ENCODE peak calls at places on chromosomes 13 and 19, in five cellular contexts. One of them, this sample, is unnamed.

GRCh38 chr19:42068756-42069571 is 1.0 kb downstream of the GRIK5 start:
- DNase-seq in IMR-90: no peak
- DNase-seq in upper lobe of right lung: no peak
- DNase-seq in choroid plexus epithelial cell: no peak
- DNase-seq in fibroblast of lung: no peak
- DNase-seq in this sample: no peak

GRCh38 chr13:96297360-96297759 is 207.5 kb downstream of the HS6ST3 start:
- DNase-seq in IMR-90: no peak
- DNase-seq in upper lobe of right lung: no peak
- DNase-seq in choroid plexus epithelial cell: no peak
- DNase-seq in fibroblast of lung: no peak
- DNase-seq in this sample: no peak

GRCh38 chr19:19540707-19541515 is 2.8 kb downstream of the CILP2 start:
- DNase-seq in IMR-90: no peak
- DNase-seq in upper lobe of right lung: peak
- DNase-seq in choroid plexus epithelial cell: peak
- DNase-seq in fibroblast of lung: peak
- DNase-seq in this sample: peak

GRCh38 chr19:54179921-54180452 is 7.0 kb upstream of the TMC4 start:
- DNase-seq in IMR-90: peak
- DNase-seq in upper lobe of right lung: no peak
- DNase-seq in choroid plexus epithelial cell: peak
- DNase-seq in fibroblast of lung: peak
- DNase-seq in this sample: no peak

GRCh38 chr13:81986308-81986707 is 1645.4 kb upstream of the SPRY2 start:
- DNase-seq in IMR-90: no peak
- DNase-seq in upper lobe of right lung: no peak
- DNase-seq in choroid plexus epithelial cell: no peak
- DNase-seq in fibroblast of lung: no peak
- DNase-seq in this sample: no peak

GRCh38 chr19:11905928-11906327 is 18.3 kb downstream of the ZNF69 start:
- DNase-seq in IMR-90: no peak
- DNase-seq in upper lobe of right lung: no peak
- DNase-seq in choroid plexus epithelial cell: no peak
- DNase-seq in fibroblast of lung: no peak
- DNase-seq in this sample: no peak

GRCh38 chr13:39462906-39463305 is 140.1 kb downstream of the LHFPL6 start:
- DNase-seq in IMR-90: no peak
- DNase-seq in upper lobe of right lung: no peak
- DNase-seq in choroid plexus epithelial cell: no peak
- DNase-seq in fibroblast of lung: no peak
- DNase-seq in this sample: no peak

GRCh38 chr13:48500652-48501197 is 32.2 kb downstream of the RCBTB2 start:
- DNase-seq in IMR-90: peak
- DNase-seq in upper lobe of right lung: no peak
- DNase-seq in choroid plexus epithelial cell: peak
- DNase-seq in fibroblast of lung: peak
- DNase-seq in this sample: peak

GRCh38 chr19:33294058-33294798 is 8.1 kb downstream of the CEBPA start:
- DNase-seq in IMR-90: no peak
- DNase-seq in upper lobe of right lung: no peak
- DNase-seq in choroid plexus epithelial cell: no peak
- DNase-seq in fibroblast of lung: no peak
- DNase-seq in this sample: no peak

GRCh38 chr19:42270346-42271044 is 1.4 kb downstream of the CIC start:
- DNase-seq in IMR-90: no peak
- DNase-seq in upper lobe of right lung: peak
- DNase-seq in choroid plexus epithelial cell: peak
- DNase-seq in fibroblast of lung: peak
- DNase-seq in this sample: no peak

GRCh38 chr19:49786432-49786831 is 19.6 kb downstream of the AP2A1 start:
- DNase-seq in IMR-90: peak
- DNase-seq in upper lobe of right lung: no peak
- DNase-seq in choroid plexus epithelial cell: no peak
- DNase-seq in fibroblast of lung: peak
- DNase-seq in this sample: no peak

GRCh38 chr19:38049105-38049649 is 142.2 kb downstream of the SIPA1L3 start:
- DNase-seq in IMR-90: no peak
- DNase-seq in upper lobe of right lung: no peak
- DNase-seq in choroid plexus epithelial cell: peak
- DNase-seq in fibroblast of lung: no peak
- DNase-seq in this sample: peak

GRCh38 chr13:52155177-52155576 is 4.2 kb downstream of the NEK3 start:
- DNase-seq in IMR-90: no peak
- DNase-seq in upper lobe of right lung: no peak
- DNase-seq in choroid plexus epithelial cell: no peak
- DNase-seq in fibroblast of lung: no peak
- DNase-seq in this sample: no peak

GRCh38 chr13:44052843-44053607 is 173.3 kb downstream of the LACC1 start:
- DNase-seq in IMR-90: peak
- DNase-seq in upper lobe of right lung: peak
- DNase-seq in choroid plexus epithelial cell: peak
- DNase-seq in fibroblast of lung: peak
- DNase-seq in this sample: no peak

GRCh38 chr13:31029129-31029528 is 96.7 kb downstream of the TEX26 start:
- DNase-seq in IMR-90: no peak
- DNase-seq in upper lobe of right lung: no peak
- DNase-seq in choroid plexus epithelial cell: no peak
- DNase-seq in fibroblast of lung: no peak
- DNase-seq in this sample: no peak

GRCh38 chr19:11504502-11505031 is 1.1 kb downstream of the ZNF653 start:
- DNase-seq in IMR-90: no peak
- DNase-seq in upper lobe of right lung: no peak
- DNase-seq in choroid plexus epithelial cell: no peak
- DNase-seq in fibroblast of lung: no peak
- DNase-seq in this sample: no peak

GRCh38 chr13:101289764-101290163 is 126.5 kb downstream of the NALCN start:
- DNase-seq in IMR-90: peak
- DNase-seq in upper lobe of right lung: no peak
- DNase-seq in choroid plexus epithelial cell: peak
- DNase-seq in fibroblast of lung: peak
- DNase-seq in this sample: no peak

GRCh38 chr13:36431204-36432105 is 840 bp upstream of the CCNA1 start:
- DNase-seq in IMR-90: no peak
- DNase-seq in upper lobe of right lung: peak
- DNase-seq in choroid plexus epithelial cell: no peak
- DNase-seq in fibroblast of lung: no peak
- DNase-seq in this sample: no peak

GRCh38 chr13:29315847-29316246 is 279.6 kb downstream of the SLC7A1 start:
- DNase-seq in IMR-90: no peak
- DNase-seq in upper lobe of right lung: no peak
- DNase-seq in choroid plexus epithelial cell: no peak
- DNase-seq in fibroblast of lung: no peak
- DNase-seq in this sample: no peak

GRCh38 chr19:27392027-27392632 is 1820.8 kb downstream of the UQCRFS1 start:
- DNase-seq in IMR-90: no peak
- DNase-seq in upper lobe of right lung: peak
- DNase-seq in choroid plexus epithelial cell: no peak
- DNase-seq in fibroblast of lung: no peak
- DNase-seq in this sample: no peak

GRCh38 chr19:2054763-2055162 is 3.7 kb upstream of the MKNK2 start:
- DNase-seq in IMR-90: no peak
- DNase-seq in upper lobe of right lung: no peak
- DNase-seq in choroid plexus epithelial cell: no peak
- DNase-seq in fibroblast of lung: no peak
- DNase-seq in this sample: no peak

GRCh38 chr19:34676697-34677385 is at the start of gene SCGB2B2:
- DNase-seq in IMR-90: no peak
- DNase-seq in upper lobe of right lung: no peak
- DNase-seq in choroid plexus epithelial cell: no peak
- DNase-seq in fibroblast of lung: no peak
- DNase-seq in this sample: peak

GRCh38 chr19:42368765-42369164 is 21.3 kb downstream of the CNFN start:
- DNase-seq in IMR-90: no peak
- DNase-seq in upper lobe of right lung: no peak
- DNase-seq in choroid plexus epithelial cell: no peak
- DNase-seq in fibroblast of lung: no peak
- DNase-seq in this sample: no peak

GRCh38 chr13:33879044-33879596 is 61.2 kb downstream of the RFC3 start:
- DNase-seq in IMR-90: no peak
- DNase-seq in upper lobe of right lung: no peak
- DNase-seq in choroid plexus epithelial cell: no peak
- DNase-seq in fibroblast of lung: no peak
- DNase-seq in this sample: no peak

GRCh38 chr13:19862511-19863313 is 737 bp downstream of the ZMYM5 start:
- DNase-seq in IMR-90: peak
- DNase-seq in upper lobe of right lung: peak
- DNase-seq in choroid plexus epithelial cell: peak
- DNase-seq in fibroblast of lung: peak
- DNase-seq in this sample: no peak

GRCh38 chr13:41384749-41385503 is 72.4 kb upstream of the RGCC start:
- DNase-seq in IMR-90: peak
- DNase-seq in upper lobe of right lung: no peak
- DNase-seq in choroid plexus epithelial cell: peak
- DNase-seq in fibroblast of lung: peak
- DNase-seq in this sample: no peak

GRCh38 chr13:93945621-93946020 is 533.9 kb downstream of the DCT start:
- DNase-seq in IMR-90: no peak
- DNase-seq in upper lobe of right lung: no peak
- DNase-seq in choroid plexus epithelial cell: no peak
- DNase-seq in fibroblast of lung: peak
- DNase-seq in this sample: no peak

GRCh38 chr13:51844862-51845573 is at the start of gene TMEM272:
- DNase-seq in IMR-90: peak
- DNase-seq in upper lobe of right lung: peak
- DNase-seq in choroid plexus epithelial cell: peak
- DNase-seq in fibroblast of lung: peak
- DNase-seq in this sample: no peak

GRCh38 chr19:42189133-42189532 is 28.3 kb downstream of the DEDD2 start:
- DNase-seq in IMR-90: no peak
- DNase-seq in upper lobe of right lung: no peak
- DNase-seq in choroid plexus epithelial cell: no peak
- DNase-seq in fibroblast of lung: no peak
- DNase-seq in this sample: no peak

GRCh38 chr19:17683078-17683477 is 5.1 kb downstream of the UNC13A start:
- DNase-seq in IMR-90: no peak
- DNase-seq in upper lobe of right lung: no peak
- DNase-seq in choroid plexus epithelial cell: no peak
- DNase-seq in fibroblast of lung: no peak
- DNase-seq in this sample: no peak

GRCh38 chr13:98575009-98575866 is 1.7 kb downstream of the STK24 start:
- DNase-seq in IMR-90: no peak
- DNase-seq in upper lobe of right lung: no peak
- DNase-seq in choroid plexus epithelial cell: peak
- DNase-seq in fibroblast of lung: peak
- DNase-seq in this sample: no peak

GRCh38 chr13:98577823-98578285 is 947 bp upstream of the STK24 start:
- DNase-seq in IMR-90: no peak
- DNase-seq in upper lobe of right lung: no peak
- DNase-seq in choroid plexus epithelial cell: no peak
- DNase-seq in fibroblast of lung: no peak
- DNase-seq in this sample: no peak

GRCh38 chr13:98575876-98576214 is 1.1 kb downstream of the STK24 start:
- DNase-seq in IMR-90: no peak
- DNase-seq in upper lobe of right lung: no peak
- DNase-seq in choroid plexus epithelial cell: no peak
- DNase-seq in fibroblast of lung: no peak
- DNase-seq in this sample: no peak

GRCh38 chr13:98576215-98576945 is 527 bp downstream of the STK24 start:
- DNase-seq in IMR-90: no peak
- DNase-seq in upper lobe of right lung: peak
- DNase-seq in choroid plexus epithelial cell: no peak
- DNase-seq in fibroblast of lung: no peak
- DNase-seq in this sample: no peak

GRCh38 chr13:98576963-98577822 is at the start of gene STK24:
- DNase-seq in IMR-90: peak
- DNase-seq in upper lobe of right lung: peak
- DNase-seq in choroid plexus epithelial cell: peak
- DNase-seq in fibroblast of lung: peak
- DNase-seq in this sample: no peak
- H3K4me3 ChIP-seq in IMR-90: peak
- H3K4me3 ChIP-seq in upper lobe of right lung: peak
- H3K4me3 ChIP-seq in choroid plexus epithelial cell: peak
- H3K4me3 ChIP-seq in fibroblast of lung: peak
- H3K4me3 ChIP-seq in this sample: peak

DNA sequence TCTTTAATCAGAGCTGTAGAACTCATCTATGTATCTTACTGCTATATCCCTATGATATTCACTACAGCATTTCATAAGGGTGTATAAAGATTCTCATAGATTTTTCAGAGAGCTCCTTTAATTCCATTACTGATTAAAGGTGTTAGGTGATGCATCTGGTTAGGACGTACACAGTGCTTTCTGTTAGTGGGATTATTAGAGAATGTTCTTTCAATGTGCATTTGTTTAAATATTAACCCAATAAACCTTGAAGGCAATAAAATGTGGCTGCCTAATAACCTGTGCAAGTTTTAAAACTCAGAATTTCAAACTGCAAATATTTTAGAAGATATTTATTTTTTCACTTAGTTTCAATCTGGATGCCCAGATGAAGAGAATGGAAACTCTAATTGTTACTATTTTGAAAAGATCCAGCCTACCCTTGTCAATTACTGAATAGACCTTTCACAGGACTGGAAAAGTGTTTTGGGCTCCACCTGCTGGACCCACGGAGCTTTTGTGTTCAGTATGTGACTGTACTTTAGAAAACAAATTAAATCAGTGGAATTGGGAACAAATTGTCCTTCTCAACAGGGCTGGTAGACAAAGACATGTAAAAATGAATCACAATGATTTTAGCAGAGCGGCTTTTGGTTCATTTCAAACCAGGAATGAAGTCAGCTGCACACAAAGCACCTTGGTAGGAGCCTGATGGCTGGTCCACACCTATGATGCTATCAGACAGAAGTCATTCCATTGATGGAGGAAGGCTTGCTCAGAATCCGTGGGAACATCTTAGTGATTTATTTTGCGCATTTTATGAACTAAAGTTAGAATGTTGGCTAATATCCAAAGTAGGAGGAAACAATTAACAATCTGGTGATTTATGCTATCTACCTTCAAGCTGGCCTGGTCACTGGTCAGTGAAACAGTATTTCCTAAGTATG is 89.5 kb upstream of the RAP2A start:
- DNase-seq in IMR-90: peak
- DNase-seq in upper lobe of right lung: no peak
- DNase-seq in choroid plexus epithelial cell: peak
- DNase-seq in fibroblast of lung: peak
- DNase-seq in this sample: no peak
- TF ChIP-seq CTCF in IMR-90: peak
- TF ChIP-seq CTCF in upper lobe of right lung: peak
- TF ChIP-seq CTCF in choroid plexus epithelial cell: peak
- TF ChIP-seq CTCF in fibroblast of lung: peak
- TF ChIP-seq CTCF in this sample: peak

GRCh38 chr13:50842711-50843255 is 709 bp downstream of the DLEU7 start:
- DNase-seq in IMR-90: no peak
- DNase-seq in upper lobe of right lung: no peak
- DNase-seq in choroid plexus epithelial cell: no peak
- DNase-seq in fibroblast of lung: no peak
- DNase-seq in this sample: no peak
- H3K4me3 ChIP-seq in IMR-90: no peak
- H3K4me3 ChIP-seq in upper lobe of right lung: no peak
- H3K4me3 ChIP-seq in choroid plexus epithelial cell: peak
- H3K4me3 ChIP-seq in fibroblast of lung: no peak
- H3K4me3 ChIP-seq in this sample: no peak

DNA sequence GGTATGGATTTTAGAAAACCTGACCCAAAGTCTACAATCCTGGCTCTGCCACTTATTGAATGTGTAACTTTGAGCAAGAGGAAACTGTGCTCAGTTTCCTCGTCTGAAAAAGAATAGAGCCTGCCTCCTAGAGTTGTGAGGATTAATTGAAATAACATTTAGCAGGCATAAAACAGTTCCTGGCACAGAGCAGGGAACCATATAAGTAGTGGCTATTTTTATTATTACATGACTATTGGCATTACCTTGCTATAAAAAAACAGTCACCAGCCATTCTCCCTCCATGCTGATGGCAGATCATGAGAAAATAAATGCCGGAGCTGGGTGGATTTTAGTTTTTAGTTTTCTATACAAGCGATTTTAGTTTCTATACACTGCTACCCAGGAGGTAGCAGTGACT is 5.8 kb downstream of the DOCK9 start:
- DNase-seq in IMR-90: no peak
- DNase-seq in upper lobe of right lung: no peak
- DNase-seq in choroid plexus epithelial cell: no peak
- DNase-seq in fibroblast of lung: no peak
- DNase-seq in this sample: no peak
- TF ChIP-seq CTCF in IMR-90: no peak
- TF ChIP-seq CTCF in upper lobe of right lung: no peak
- TF ChIP-seq CTCF in choroid plexus epithelial cell: no peak
- TF ChIP-seq CTCF in fibroblast of lung: no peak
- TF ChIP-seq CTCF in this sample: no peak

This sample was measured in GM12864.